ENCODE peak calls at places on chromosomes 6 and 20, in four cellular contexts. I, S, R and C are unnamed samples.

GRCh38 chr20:5569021-5569420 is 181.2 kb upstream of the SHLD1 start:
- DNase-seq in S (peak; percentile 42), I (peak; percentile 71), R (peak; percentile 49), C (no peak)

GRCh38 chr6:169265486-169266131 is 12.0 kb upstream of the THBS2 start:
- DNase-seq in I (no peak), S (no peak), R (no peak), C (no peak)

GRCh38 chr20:39010496-39010895 is 48.4 kb downstream of the DHX35 start:
- DNase-seq in I (no peak), R (no peak), S (no peak), C (no peak)

GRCh38 chr6:136069119-136069518 is 181.0 kb downstream of the MTFR2 start:
- DNase-seq in I (no peak), R (no peak), S (no peak), C (no peak)

GRCh38 chr20:53898558-53898931 is 171.8 kb downstream of the BCAS1 start:
- DNase-seq in R (no peak), S (no peak), I (no peak), C (no peak)

GRCh38 chr6:154350293-154350692 is 6.3 kb downstream of the IPCEF1 start:
- DNase-seq in S (no peak), I (no peak), R (no peak), C (no peak)

GRCh38 chr6:3665608-3666007 is 85.9 kb downstream of the PXDC1 start:
- DNase-seq in I (no peak), R (no peak), S (no peak), C (no peak)

GRCh38 chr6:122722746-122723145 is 56.8 kb upstream of the FABP7 start:
- DNase-seq in I (no peak), R (no peak), S (no peak), C (no peak)

GRCh38 chr20:23178806-23179205 is 92.7 kb upstream of the CD93 start:
- DNase-seq in R (no peak), S (no peak), I (no peak), C (peak; percentile 51)
- TF ChIP-seq POLR2A in R (no peak), S (no peak), I (no peak), C (no peak)

DNA sequence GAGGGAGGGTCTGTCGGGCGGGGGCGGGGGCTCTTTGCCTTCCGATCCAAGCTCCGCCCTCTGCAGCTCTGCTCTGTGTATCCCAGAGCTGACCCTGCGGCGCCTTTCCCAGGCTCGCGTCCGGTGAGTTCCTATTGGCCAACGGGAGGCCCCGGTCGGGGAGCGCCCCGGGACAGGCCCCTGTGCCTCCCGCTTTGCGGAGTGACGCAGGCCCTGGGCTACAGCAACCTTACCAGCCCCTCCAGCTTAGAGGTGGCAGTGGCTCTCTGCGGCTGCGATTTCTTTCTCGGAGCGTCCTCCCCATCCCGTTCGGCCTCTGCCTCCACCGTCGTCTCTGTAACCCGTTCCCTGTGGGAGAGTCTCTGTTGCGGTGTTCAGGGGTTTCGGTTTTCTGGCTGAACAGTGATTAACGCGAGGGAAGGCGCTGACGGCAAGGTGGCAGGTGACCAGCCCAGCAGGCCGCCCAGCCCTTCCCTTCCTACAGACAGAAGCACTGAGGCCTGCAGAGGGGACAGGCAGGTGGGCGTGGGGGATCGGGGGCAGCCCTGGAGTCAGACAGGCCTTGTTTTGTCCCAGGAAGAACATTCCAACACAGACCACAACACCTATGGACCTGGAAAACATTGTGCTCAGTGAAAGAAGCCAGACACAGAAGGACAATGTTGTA is 18.1 kb upstream of the CEBPB start:
- DNase-seq in R (peak; percentile 84), S (peak; percentile 83), I (peak; percentile 97), C (peak; percentile 92)
- TF ChIP-seq POLR2A in R (no peak), S (peak; percentile 66), I (peak; percentile 95), C (peak; percentile 82)

DNA sequence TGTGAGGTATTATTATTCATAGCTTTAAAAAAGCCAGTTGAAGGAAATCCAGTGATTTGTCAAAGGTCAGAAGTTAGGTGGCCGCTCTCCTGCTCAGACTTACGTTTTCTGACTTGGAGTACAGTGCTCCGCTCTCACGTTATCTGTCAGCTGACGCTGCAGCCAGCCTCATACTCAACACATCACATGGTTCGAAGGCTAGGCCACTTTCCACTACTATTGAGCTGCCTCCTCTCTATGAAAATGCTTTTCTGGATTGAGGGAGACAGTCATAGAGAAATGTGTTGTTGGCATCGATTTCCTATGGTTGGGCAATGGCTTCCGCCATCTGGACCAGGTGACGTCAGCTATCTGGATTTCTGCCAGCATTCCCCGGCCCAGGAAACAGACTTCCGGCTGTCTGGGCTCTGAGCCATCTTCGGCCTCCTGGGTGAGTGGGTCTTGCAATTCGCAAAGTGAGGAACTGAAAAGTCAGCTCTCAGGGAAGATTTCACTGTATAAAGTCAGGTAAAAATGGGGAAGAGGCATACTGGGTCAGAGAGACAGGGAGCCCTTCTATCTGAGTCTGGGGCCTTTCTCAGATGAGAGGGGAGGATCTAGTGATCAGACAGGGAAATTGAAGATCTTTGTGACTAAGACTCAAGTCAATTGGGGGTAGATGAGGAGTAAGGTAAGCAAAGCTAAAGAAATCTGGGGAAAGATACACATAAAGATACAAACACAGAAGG is 37.5 kb upstream of the IER3 start:
- DNase-seq in R (peak; percentile 90), I (peak; percentile 96), S (peak; percentile 96), C (peak; percentile 98)
- TF ChIP-seq POLR2A in R (no peak), I (peak; percentile 34), S (no peak), C (peak; percentile 51)

DNA sequence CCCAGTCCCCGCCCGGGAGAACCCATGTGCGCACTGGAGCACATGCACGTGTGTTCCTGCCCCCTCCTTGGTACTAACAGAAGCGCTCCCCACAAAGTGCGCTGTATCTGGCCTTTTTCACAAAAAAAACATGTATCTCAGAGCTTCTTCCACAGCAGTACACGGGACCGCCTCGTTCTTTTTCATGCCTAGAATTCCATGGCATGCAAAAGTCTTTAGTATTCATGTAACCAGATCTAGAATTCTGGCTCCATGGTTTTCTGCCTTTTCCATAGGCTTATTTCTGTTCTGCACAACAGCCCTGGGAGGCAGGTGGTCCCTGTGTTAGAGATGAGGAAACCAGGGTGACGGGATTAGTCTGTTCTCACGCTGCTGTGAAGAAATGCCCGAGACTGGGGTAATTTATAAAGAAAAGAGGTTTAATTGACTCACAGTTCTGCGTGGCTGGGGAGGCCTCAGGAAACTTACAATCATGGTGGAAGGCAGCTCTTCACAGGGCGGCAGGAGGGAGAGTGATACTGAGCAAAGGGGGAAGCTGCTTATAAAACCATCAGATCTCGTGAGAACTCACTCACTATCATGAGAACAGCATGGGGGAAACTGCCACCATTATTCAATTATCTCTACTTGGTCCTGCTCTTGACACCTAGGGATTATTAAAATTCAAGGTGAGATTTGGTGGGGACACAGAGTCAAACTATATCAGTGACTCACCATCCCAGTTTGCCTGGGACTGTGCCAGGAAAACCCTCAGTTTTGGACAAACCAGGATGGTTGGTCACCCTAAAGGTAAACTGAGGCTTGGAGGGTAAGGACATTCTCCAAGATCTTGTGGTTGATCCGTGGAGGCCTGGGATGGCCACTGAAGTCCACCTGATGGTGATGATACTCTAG is 41.0 kb downstream of the C20orf203 start:
- DNase-seq in R (no peak), I (no peak), S (no peak), C (no peak)
- TF ChIP-seq POLR2A in R (no peak), I (no peak), S (no peak), C (no peak)

GRCh38 chr6:158559895-158560786 is at the start of gene TMEM181:
- DNase-seq in I (peak; percentile 69), R (peak; percentile 90), S (peak; percentile 91), C (peak; percentile 90)
- TF ChIP-seq POLR2A in I (peak; percentile 58), R (no peak), S (peak; percentile 60), C (no peak)

GRCh38 chr20:58910473-58910872 is 58.0 kb downstream of the GNAS start:
- DNase-seq in I (no peak), R (no peak), S (no peak), C (no peak)

GRCh38 chr20:58911309-58911708 is 58.8 kb downstream of the GNAS start:
- DNase-seq in R (no peak), I (no peak), S (no peak), C (no peak)

GRCh38 chr20:58909585-58909984 is 57.1 kb downstream of the GNAS start:
- DNase-seq in S (no peak), I (no peak), R (no peak), C (no peak)

GRCh38 chr20:58913079-58913478 is 60.6 kb downstream of the GNAS start:
- DNase-seq in R (no peak), I (no peak), S (no peak), C (no peak)

GRCh38 chr20:58911970-58912369 is 59.5 kb downstream of the GNAS start:
- DNase-seq in S (no peak), I (no peak), R (no peak), C (no peak)
- TF ChIP-seq POLR2A in S (no peak), I (no peak), R (no peak), C (no peak)